ENCODE peak calls at places on chromosomes 3 and 15, in seven cellular contexts. U, J, D, T, X, Z and L are unnamed samples.

GRCh38 chr3:20047940-20048339 is 7.7 kb downstream of the KAT2B start:
- DNase-seq in U (no peak), J (no peak), D (no peak), T (peak), X (no peak), Z (no peak), L (no peak)

GRCh38 chr3:58366699-58367098 is 34.0 kb downstream of the PXK start:
- DNase-seq in U (peak), J (no peak), D (no peak), T (peak), X (no peak), Z (no peak), L (no peak)

GRCh38 chr15:56978898-56979662 is 60.6 kb downstream of the TCF12 start:
- DNase-seq in U (peak), J (no peak), D (no peak), T (peak), X (no peak), Z (no peak), L (peak)

GRCh38 chr3:179885950-179886349 is 150.8 kb downstream of the PEX5L start:
- DNase-seq in U (no peak), J (no peak), D (no peak), T (no peak), X (no peak), Z (no peak), L (no peak)

GRCh38 chr3:179624471-179624870 is 19.9 kb downstream of the NDUFB5 start:
- DNase-seq in U (peak), J (no peak), D (no peak), T (peak), X (no peak), Z (no peak), L (peak)

GRCh38 chr3:167330993-167331392 is 49.1 kb downstream of the ZBBX start:
- DNase-seq in U (no peak), J (no peak), D (no peak), T (no peak), X (no peak), Z (no peak), L (no peak)

GRCh38 chr3:49903451-49904424 is at the start of gene MST1R:
- DNase-seq in U (peak), J (peak), D (peak), T (no peak), X (peak), Z (peak), L (no peak)

GRCh38 chr15:28885630-28886430 is at the start of gene APBA2:
- DNase-seq in U (peak), J (no peak), D (no peak), T (peak), X (peak), Z (no peak), L (no peak)

GRCh38 chr15:55915876-55916567 is 77.4 kb downstream of the NEDD4 start:
- DNase-seq in U (peak), J (no peak), D (no peak), T (peak), X (no peak), Z (no peak), L (peak)

GRCh38 chr3:4493931-4494806 is 1.0 kb downstream of the ITPR1 start:
- DNase-seq in U (peak), J (no peak), D (no peak), T (peak), X (no peak), Z (no peak), L (no peak)

GRCh38 chr3:151553873-151554272 is 93.0 kb upstream of the IGSF10 start:
- DNase-seq in U (peak), J (no peak), D (no peak), T (peak), X (no peak), Z (no peak), L (no peak)

GRCh38 chr3:72368331-72368975 is 479.8 kb downstream of the SHQ1 start:
- DNase-seq in U (no peak), J (no peak), D (no peak), T (no peak), X (no peak), Z (no peak), L (no peak)

GRCh38 chr3:184783309-184783708 is 28.7 kb upstream of the VPS8 start:
- DNase-seq in U (no peak), J (peak), D (no peak), T (no peak), X (no peak), Z (no peak), L (no peak)

GRCh38 chr3:197137741-197138140 is 108.1 kb upstream of the MELTF start:
- DNase-seq in U (no peak), J (no peak), D (no peak), T (no peak), X (no peak), Z (no peak), L (no peak)

GRCh38 chr3:145118303-145118702 is 1042.7 kb downstream of the PLOD2 start:
- DNase-seq in U (no peak), J (no peak), D (no peak), T (no peak), X (no peak), Z (no peak), L (no peak)

GRCh38 chr15:50971542-50971941 is 63.1 kb downstream of the AP4E1 start:
- DNase-seq in U (no peak), J (no peak), D (no peak), T (no peak), X (no peak), Z (no peak), L (no peak)

GRCh38 chr3:171458056-171458856 is 1.9 kb downstream of the TNIK start:
- DNase-seq in U (no peak), J (no peak), D (peak), T (peak), X (no peak), Z (no peak), L (no peak)

GRCh38 chr3:112306825-112307224 is 12.8 kb upstream of the SLC9C1 start:
- DNase-seq in U (no peak), J (no peak), D (no peak), T (no peak), X (no peak), Z (no peak), L (no peak)

GRCh38 chr3:24533557-24534193 is 39.0 kb upstream of the THRB start:
- DNase-seq in U (no peak), J (no peak), D (no peak), T (no peak), X (no peak), Z (no peak), L (no peak)

DNA sequence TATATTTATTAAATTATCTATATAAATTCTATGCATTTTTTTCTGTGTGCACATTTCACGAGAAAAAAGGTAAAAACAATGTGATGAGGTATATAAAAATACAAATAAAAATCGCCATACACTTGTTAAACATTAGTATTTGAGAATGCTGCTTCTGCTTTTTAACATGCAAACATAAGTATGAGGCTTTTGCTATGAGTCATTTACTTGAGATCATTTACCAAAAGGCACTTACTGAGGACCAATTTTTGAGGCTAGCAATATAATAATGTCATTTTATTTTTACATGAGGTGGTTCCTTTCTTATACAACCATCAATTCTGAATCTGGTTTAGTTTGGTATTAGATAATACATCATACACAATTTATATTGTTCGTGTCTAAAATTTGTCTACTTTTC is 25.8 kb downstream of the DCUN1D1 start:
- DNase-seq in U (no peak), J (no peak), D (no peak), T (no peak), X (no peak), Z (no peak), L (no peak)
- TF ChIP-seq CTCF in U (no peak), J (no peak), D (no peak), T (no peak), X (no peak), Z (no peak), L (no peak)

DNA sequence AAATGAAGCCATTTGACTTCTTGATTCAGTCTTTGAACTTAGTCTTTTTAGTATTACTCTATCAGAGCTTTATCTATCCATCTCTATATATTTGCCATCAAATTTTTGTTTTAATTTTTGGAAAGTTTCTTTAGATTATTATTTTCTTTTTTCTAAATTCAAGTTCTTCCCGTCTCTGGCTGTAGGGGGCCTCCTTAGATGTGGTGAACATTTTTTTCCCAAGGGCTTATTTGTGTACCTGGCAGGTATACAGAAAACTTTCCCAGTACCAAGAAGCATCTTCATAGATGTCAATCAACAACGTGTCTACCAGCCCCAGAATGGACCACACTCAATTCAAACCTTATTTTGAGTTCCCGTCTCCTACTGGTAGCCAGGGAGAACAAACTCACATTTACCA is 486.8 kb upstream of the CNTN4 start:
- DNase-seq in U (no peak), J (no peak), D (no peak), T (no peak), X (no peak), Z (no peak), L (no peak)
- TF ChIP-seq CTCF in U (no peak), J (no peak), D (no peak), T (no peak), X (no peak), Z (no peak), L (peak)

DNA sequence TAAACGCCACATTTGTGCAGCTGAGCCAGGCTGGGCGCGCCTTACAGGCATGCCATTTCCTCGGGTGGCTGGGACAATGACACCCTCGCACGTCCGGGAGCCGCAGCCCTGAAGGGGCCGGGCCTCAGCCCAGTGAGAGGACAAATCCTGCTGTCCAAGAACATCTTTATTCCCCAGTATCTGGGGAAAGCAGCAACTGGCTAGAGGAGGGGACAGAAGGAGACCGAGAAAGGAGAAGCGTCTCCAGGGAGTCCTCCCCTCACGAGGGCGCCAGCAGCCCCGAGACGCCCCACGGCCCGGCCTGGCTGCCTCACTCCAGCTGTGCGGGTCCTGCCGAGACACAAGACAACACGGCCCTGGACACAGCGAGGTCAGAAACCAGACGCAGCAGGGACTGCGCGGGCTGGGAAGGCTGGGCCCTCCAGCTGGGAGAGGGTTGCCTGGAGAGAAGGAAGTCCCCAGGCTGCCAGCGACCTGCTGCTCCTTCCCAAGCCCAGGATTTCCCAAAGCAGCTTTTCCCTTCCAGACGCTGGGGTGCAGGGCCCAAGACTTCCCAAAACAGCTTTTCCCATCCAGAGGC is 130.2 kb downstream of the CHSY1 start:
- DNase-seq in U (peak), J (peak), D (peak), T (peak), X (no peak), Z (no peak), L (peak)
- TF ChIP-seq CTCF in U (peak), J (peak), D (no peak), T (peak), X (no peak), Z (no peak), L (peak)

DNA sequence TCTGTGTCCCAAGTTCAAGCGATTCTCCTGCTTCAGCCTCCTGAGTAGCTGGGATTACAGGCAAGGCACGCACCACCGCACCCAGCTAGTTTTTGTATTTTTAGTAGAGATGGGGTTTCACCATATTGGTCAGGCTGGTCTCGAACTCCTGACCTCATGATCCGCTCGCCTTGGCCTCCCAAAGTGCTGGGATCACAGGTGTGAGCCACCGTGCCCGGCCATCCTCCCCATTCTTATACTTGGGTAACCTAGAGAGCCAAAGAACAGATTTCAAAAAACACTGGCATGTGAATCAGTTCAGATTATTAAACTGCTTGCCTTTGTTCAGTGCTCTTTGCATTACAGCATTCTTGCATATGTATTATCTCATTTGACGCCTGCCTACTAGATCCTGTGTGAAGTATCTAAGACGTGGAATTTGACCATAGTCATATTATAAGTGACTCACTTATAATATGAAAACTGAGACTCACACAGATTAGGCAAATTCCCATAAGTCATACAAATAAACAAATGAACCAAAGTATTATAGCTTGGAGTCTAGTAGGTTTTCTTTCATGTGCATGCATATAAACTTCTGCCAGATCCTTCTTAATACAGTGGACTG is 123.5 kb downstream of the UNC13C start:
- DNase-seq in U (no peak), J (no peak), D (no peak), T (peak), X (no peak), Z (no peak), L (no peak)
- TF ChIP-seq CTCF in U (no peak), J (no peak), D (no peak), T (no peak), X (no peak), Z (no peak), L (no peak)

DNA sequence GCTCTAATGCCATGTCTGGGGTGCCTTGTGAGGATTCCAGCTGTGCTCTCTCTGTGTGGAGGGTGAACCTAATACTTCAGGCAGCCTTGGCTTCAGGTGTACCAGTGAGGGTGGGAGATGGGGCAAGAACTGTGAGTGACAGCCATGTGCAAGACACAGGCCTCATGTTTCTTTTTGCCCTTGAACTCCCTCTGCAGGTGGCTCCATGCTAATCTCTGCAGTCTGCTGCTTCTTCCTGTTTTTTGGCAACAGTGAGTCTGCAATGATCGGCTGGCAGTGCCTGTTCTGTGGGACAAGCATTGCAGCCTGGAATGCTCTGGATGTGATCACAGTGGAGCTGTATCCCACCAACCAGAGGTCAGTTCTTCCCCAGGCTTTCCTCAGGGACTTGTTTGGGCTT is 189.3 kb downstream of the SV2B start:
- DNase-seq in U (no peak), J (no peak), D (no peak), T (no peak), X (no peak), Z (no peak), L (no peak)
- TF ChIP-seq CTCF in U (no peak), J (no peak), D (no peak), T (no peak), X (no peak), Z (no peak), L (peak)

GRCh38 chr3:78274475-78275065 is 1234.7 kb downstream of the ROBO2 start:
- DNase-seq in U (no peak), J (no peak), D (no peak), T (no peak), X (no peak), Z (no peak), L (no peak)
- TF ChIP-seq CTCF in U (peak), J (no peak), D (no peak), T (no peak), X (no peak), Z (no peak), L (no peak)

GRCh38 chr15:68315035-68315434 is 37.5 kb downstream of the FEM1B start:
- DNase-seq in U (no peak), J (no peak), D (no peak), T (no peak), X (no peak), Z (no peak), L (no peak)

GRCh38 chr15:68313501-68314390 is 36.2 kb downstream of the FEM1B start:
- DNase-seq in U (no peak), J (no peak), D (peak), T (no peak), X (no peak), Z (no peak), L (no peak)

GRCh38 chr15:68315495-68316007 is 38.0 kb downstream of the FEM1B start:
- DNase-seq in U (peak), J (no peak), D (peak), T (peak), X (no peak), Z (peak), L (no peak)

GRCh38 chr15:68316061-68316804 is 38.7 kb downstream of the FEM1B start:
- DNase-seq in U (peak), J (no peak), D (peak), T (peak), X (no peak), Z (peak), L (no peak)

GRCh38 chr15:68314563-68314962 is 37.0 kb downstream of the FEM1B start:
- DNase-seq in U (peak), J (no peak), D (peak), T (no peak), X (no peak), Z (peak), L (no peak)
- TF ChIP-seq CTCF in U (no peak), J (no peak), D (no peak), T (no peak), X (no peak), Z (no peak), L (no peak)